ENCODE peak calls at places on chromosomes 11 and 22, in eight cellular contexts. T is hippocampal formation; K is hypothalamus; L is PC-3; I is GM04504; D is NCI-H187; W is stimulated activated CD4-positive, alpha-beta T cell treated with anti-CD3 and anti-CD28 coated beads, Interleukin-2, amount 100 ng/mL, for 48 hours; U is GM23338. H is an unnamed sample.

GRCh38 chr11:11010624-11011127 is 152.8 kb upstream of the ZBED5 start:
- DNase-seq in T (no peak), K (no peak), L (peak), I (no peak), D (no peak), W (no peak), U (peak), H (peak)

GRCh38 chr11:126311464-126312291 is 7.8 kb downstream of the DCPS start:
- DNase-seq in T (no peak), K (no peak), L (no peak), I (no peak), D (no peak), W (no peak), U (no peak), H (no peak)

GRCh38 chr11:65087827-65088226 is 3.8 kb downstream of the ZFPL1 start:
- DNase-seq in T (no peak), K (no peak), L (no peak), I (no peak), D (no peak), W (no peak), U (no peak), H (no peak)

GRCh38 chr11:2510626-2511402 is 66.0 kb downstream of the KCNQ1 start:
- DNase-seq in T (no peak), K (no peak), L (no peak), I (no peak), D (no peak), W (no peak), U (no peak), H (no peak)

GRCh38 chr22:44541671-44542319 is 43.8 kb upstream of the RTL6 start:
- DNase-seq in T (no peak), K (no peak), L (no peak), I (no peak), D (no peak), W (no peak), U (no peak), H (no peak)

GRCh38 chr11:115539844-115540243 is 35.6 kb upstream of the CADM1 start:
- DNase-seq in T (no peak), K (no peak), L (no peak), I (no peak), D (no peak), W (no peak), U (no peak), H (no peak)

GRCh38 chr11:118436639-118437045 is 350 bp downstream of the KMT2A start:
- DNase-seq in T (peak), K (peak), L (peak), I (no peak), D (no peak), W (no peak), U (peak), H (no peak)

GRCh38 chr11:35712533-35712932 is 50.0 kb downstream of the TRIM44 start:
- DNase-seq in T (no peak), K (no peak), L (no peak), I (no peak), D (no peak), W (no peak), U (no peak), H (no peak)

GRCh38 chr11:73875840-73876239 is 806 bp downstream of the COA4 start:
- DNase-seq in T (no peak), K (no peak), L (peak), I (no peak), D (no peak), W (no peak), U (no peak), H (no peak)

GRCh38 chr11:112212290-112212689 is 13.9 kb upstream of the PTS start:
- DNase-seq in T (no peak), K (no peak), L (no peak), I (no peak), D (no peak), W (no peak), U (no peak), H (no peak)

GRCh38 chr11:79428406-79428805 is 12.4 kb downstream of the TENM4 start:
- DNase-seq in T (no peak), K (no peak), L (no peak), I (no peak), D (no peak), W (no peak), U (no peak), H (no peak)

GRCh38 chr11:102234779-102235439 is 82.4 kb upstream of the BIRC3 start:
- DNase-seq in T (no peak), K (no peak), L (no peak), I (no peak), D (no peak), W (no peak), U (peak), H (no peak)

GRCh38 chr11:47394050-47394321 is 14.4 kb upstream of the SLC39A13 start:
- DNase-seq in T (no peak), K (no peak), L (no peak), I (no peak), D (no peak), W (no peak), U (no peak), H (no peak)

GRCh38 chr11:58059011-58059358 is 28.2 kb downstream of the OR6Q1 start:
- DNase-seq in T (no peak), K (no peak), L (peak), I (peak), D (no peak), W (no peak), U (peak), H (no peak)

GRCh38 chr11:94521684-94522083 is 9.4 kb downstream of the C11orf97 start:
- DNase-seq in T (no peak), K (no peak), L (peak), I (no peak), D (no peak), W (no peak), U (peak), H (no peak)

GRCh38 chr11:94702481-94702880 is 65.7 kb upstream of the AMOTL1 start:
- DNase-seq in T (no peak), K (no peak), L (no peak), I (no peak), D (no peak), W (no peak), U (no peak), H (no peak)

GRCh38 chr11:65111537-65112225 is at the start of gene TM7SF2:
- DNase-seq in T (peak), K (peak), L (peak), I (peak), D (peak), W (peak), U (peak), H (peak)

GRCh38 chr22:31122532-31123291 is at the start of gene INPP5J:
- DNase-seq in T (no peak), K (peak), L (peak), I (no peak), D (peak), W (no peak), U (peak), H (no peak)

GRCh38 chr11:121802542-121802941 is 313.5 kb downstream of the BLID start:
- DNase-seq in T (no peak), K (no peak), L (no peak), I (no peak), D (no peak), W (no peak), U (peak), H (no peak)

GRCh38 chr22:38180841-38181452 is 683 bp downstream of the PLA2G6 start:
- DNase-seq in T (no peak), K (peak), L (peak), I (no peak), D (no peak), W (no peak), U (peak), H (no peak)

GRCh38 chr11:126327280-126328000 is 23.6 kb downstream of the DCPS start:
- DNase-seq in T (no peak), K (no peak), L (no peak), I (no peak), D (no peak), W (no peak), U (no peak), H (no peak)

GRCh38 chr11:66639066-66639813 is 737 bp downstream of the RBM4 start:
- DNase-seq in T (no peak), K (peak), L (peak), I (no peak), D (no peak), W (no peak), U (peak), H (no peak)

GRCh38 chr22:27754247-27754887 is 47.2 kb downstream of the MN1 start:
- DNase-seq in T (no peak), K (no peak), L (no peak), I (no peak), D (no peak), W (no peak), U (no peak), H (no peak)